ENCODE peak calls at places on chromosomes 4 and X, in six cellular contexts. Z, J, K, O, G and U are unnamed samples.

GRCh38 chr4:168480991-168481588 is 798 bp upstream of the DDX60L start:
- DNase-seq in Z (peak), J (peak), K (peak), O (peak), G (no peak), U (no peak)

GRCh38 chr4:61070269-61070668 is 129.9 kb upstream of the ADGRL3 start:
- DNase-seq in Z (no peak), J (no peak), K (no peak), O (no peak), G (no peak), U (no peak)

GRCh38 chrX:134172588-134173259 is 64.3 kb upstream of the CCDC160 start:
- DNase-seq in Z (no peak), J (peak), K (peak), O (peak), G (no peak), U (no peak)

GRCh38 chr4:187124311-187124710 is 400.7 kb upstream of the FAT1 start:
- DNase-seq in Z (no peak), J (no peak), K (no peak), O (no peak), G (no peak), U (no peak)

GRCh38 chr4:17448689-17449088 is 63.2 kb downstream of the QDPR start:
- DNase-seq in Z (peak), J (no peak), K (no peak), O (no peak), G (no peak), U (no peak)

GRCh38 chrX:48531359-48531954 is 8.1 kb upstream of the TBC1D25 start:
- DNase-seq in Z (peak), J (no peak), K (peak), O (no peak), G (no peak), U (no peak)

GRCh38 chrX:21911481-21911880 is 29.0 kb upstream of the SMS start:
- DNase-seq in Z (no peak), J (no peak), K (no peak), O (no peak), G (no peak), U (no peak)

GRCh38 chr4:118762753-118763477 is 73.0 kb downstream of the SEC24D start:
- DNase-seq in Z (no peak), J (no peak), K (no peak), O (no peak), G (no peak), U (no peak)

GRCh38 chr4:2298548-2298991 is 36.7 kb upstream of the MXD4 start:
- DNase-seq in Z (no peak), J (no peak), K (no peak), O (no peak), G (no peak), U (peak)

GRCh38 chr4:17111959-17112659 is 213.7 kb upstream of the LDB2 start:
- DNase-seq in Z (no peak), J (no peak), K (no peak), O (no peak), G (no peak), U (no peak)

GRCh38 chr4:103915224-103915869 is 195.6 kb upstream of the TACR3 start:
- DNase-seq in Z (no peak), J (no peak), K (peak), O (no peak), G (no peak), U (no peak)

GRCh38 chr4:134628074-134628473 is 426.5 kb upstream of the PABPC4L start:
- DNase-seq in Z (no peak), J (no peak), K (no peak), O (no peak), G (no peak), U (no peak)

GRCh38 chr4:95158045-95158444 is 390.7 kb downstream of the UNC5C start:
- DNase-seq in Z (no peak), J (no peak), K (no peak), O (no peak), G (no peak), U (no peak)

GRCh38 chr4:83011779-83012630 is 1.4 kb upstream of the LIN54 start:
- DNase-seq in Z (peak), J (peak), K (peak), O (peak), G (no peak), U (no peak)

GRCh38 chr4:110472583-110473329 is 3.2 kb upstream of the ENPEP start:
- DNase-seq in Z (no peak), J (no peak), K (no peak), O (no peak), G (no peak), U (no peak)

GRCh38 chr4:35710343-35710742 is 534.0 kb downstream of the ARAP2 start:
- DNase-seq in Z (no peak), J (no peak), K (no peak), O (no peak), G (no peak), U (no peak)

GRCh38 chr4:56828784-56829535 is 7.5 kb upstream of the SPINK2 start:
- DNase-seq in Z (peak), J (no peak), K (no peak), O (no peak), G (no peak), U (no peak)

GRCh38 chr4:154999950-155000578 is 208.4 kb upstream of the NPY2R start:
- DNase-seq in Z (no peak), J (no peak), K (no peak), O (no peak), G (no peak), U (no peak)

GRCh38 chr4:177441061-177441802 is 1.0 kb downstream of the AGA start:
- DNase-seq in Z (peak), J (peak), K (peak), O (no peak), G (no peak), U (no peak)

GRCh38 chr4:37246891-37247290 is 2.3 kb downstream of the NWD2 start:
- DNase-seq in Z (no peak), J (no peak), K (no peak), O (no peak), G (no peak), U (no peak)

GRCh38 chr4:137310593-137311490 is 221.5 kb downstream of the PCDH18 start:
- DNase-seq in Z (peak), J (no peak), K (no peak), O (no peak), G (no peak), U (no peak)

GRCh38 chr4:175633310-175633709 is 178.8 kb downstream of the GPM6A start:
- DNase-seq in Z (no peak), J (no peak), K (no peak), O (no peak), G (no peak), U (no peak)

GRCh38 chr4:180219080-180219479 is 2024.1 kb upstream of the TENM3 start:
- DNase-seq in Z (no peak), J (no peak), K (no peak), O (no peak), G (no peak), U (no peak)

GRCh38 chrX:46965125-46965758 is 53.0 kb downstream of the JADE3 start:
- DNase-seq in Z (peak), J (no peak), K (no peak), O (no peak), G (no peak), U (no peak)

GRCh38 chr4:180827610-180828009 is 1415.6 kb upstream of the TENM3 start:
- DNase-seq in Z (peak), J (no peak), K (no peak), O (no peak), G (no peak), U (no peak)

GRCh38 chr4:134202557-134202956 is 968 bp upstream of the PABPC4L start:
- DNase-seq in Z (no peak), J (no peak), K (no peak), O (no peak), G (no peak), U (no peak)

GRCh38 chr4:138392751-138393308 is 150.7 kb upstream of the SLC7A11 start:
- DNase-seq in Z (no peak), J (no peak), K (no peak), O (no peak), G (no peak), U (no peak)

GRCh38 chr4:151098191-151098590 is 1.2 kb upstream of the RPS3A start:
- DNase-seq in Z (no peak), J (no peak), K (no peak), O (peak), G (no peak), U (no peak)

GRCh38 chr4:140704392-140704955 is 51.7 kb downstream of the TBC1D9 start:
- DNase-seq in Z (no peak), J (no peak), K (no peak), O (no peak), G (no peak), U (no peak)

GRCh38 chr4:153579410-153579809 is 104.7 kb upstream of the TLR2 start:
- DNase-seq in Z (no peak), J (no peak), K (no peak), O (no peak), G (no peak), U (no peak)

GRCh38 chrX:39936886-39937770 is 160.6 kb downstream of the BCOR start:
- DNase-seq in Z (no peak), J (no peak), K (no peak), O (no peak), G (no peak), U (no peak)

GRCh38 chrX:150034788-150035187 is 96.5 kb upstream of the EOLA2 start:
- DNase-seq in Z (no peak), J (no peak), K (no peak), O (no peak), G (no peak), U (no peak)

GRCh38 chrX:125205084-125205917 is 114.4 kb upstream of the TEX13C start:
- DNase-seq in Z (no peak), J (no peak), K (peak), O (peak), G (peak), U (peak)

GRCh38 chr4:186015212-186015817 is 53.6 kb upstream of the TLR3 start:
- DNase-seq in Z (no peak), J (no peak), K (no peak), O (no peak), G (no peak), U (no peak)

GRCh38 chr4:2253160-2254084 is 8.5 kb downstream of the MXD4 start:
- DNase-seq in Z (no peak), J (no peak), K (no peak), O (no peak), G (peak), U (peak)

GRCh38 chr4:65393078-65393477 is 277.2 kb downstream of the EPHA5 start:
- DNase-seq in Z (no peak), J (no peak), K (no peak), O (no peak), G (no peak), U (no peak)

GRCh38 chr4:138103597-138104461 is 138.3 kb downstream of the SLC7A11 start:
- DNase-seq in Z (no peak), J (no peak), K (no peak), O (no peak), G (no peak), U (no peak)

DNA sequence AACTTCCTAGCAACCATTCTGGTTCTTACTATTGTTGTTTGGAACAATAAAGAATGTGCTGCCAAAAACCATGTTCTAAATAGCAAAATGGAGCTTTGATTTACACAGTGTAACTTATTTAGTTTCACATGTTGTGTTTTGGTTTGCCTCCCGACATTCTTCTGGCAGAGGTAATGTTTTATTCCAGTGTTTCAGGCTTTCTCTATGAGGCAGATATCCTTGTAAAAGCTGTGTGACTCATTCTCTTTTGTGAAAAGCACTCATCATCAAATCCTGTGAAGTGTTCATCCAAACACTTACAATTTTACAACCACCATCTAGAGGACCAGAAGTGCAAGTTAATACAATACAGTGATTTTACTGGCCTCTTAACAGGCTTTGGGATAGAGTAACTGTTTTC is 219.0 kb upstream of the GIMD1 start:
- DNase-seq in Z (peak), J (no peak), K (peak), O (no peak), G (no peak), U (no peak)
- H3K4me3 ChIP-seq in Z (no peak), J (no peak), K (no peak), O (no peak), G (no peak), U (no peak)

GRCh38 chr4:25965629-25966028 is 51.6 kb downstream of the SMIM20 start:
- DNase-seq in Z (no peak), J (no peak), K (no peak), O (no peak), G (no peak), U (no peak)
- H3K27ac ChIP-seq in Z (peak), J (no peak), K (no peak), O (no peak), G (no peak), U (no peak)

GRCh38 chr4:104964387-104965175 is 182.1 kb upstream of the TET2 start:
- DNase-seq in Z (no peak), J (no peak), K (no peak), O (no peak), G (no peak), U (no peak)

GRCh38 chr4:104971458-104971857 is 175.2 kb upstream of the TET2 start:
- DNase-seq in Z (no peak), J (no peak), K (no peak), O (no peak), G (no peak), U (no peak)

GRCh38 chr4:104969394-104970066 is 177.1 kb upstream of the TET2 start:
- DNase-seq in Z (no peak), J (no peak), K (no peak), O (no peak), G (no peak), U (no peak)

GRCh38 chr4:104966349-104967033 is 180.2 kb upstream of the TET2 start:
- DNase-seq in Z (no peak), J (no peak), K (no peak), O (no peak), G (no peak), U (no peak)

GRCh38 chr4:104967034-104967401 is 179.7 kb upstream of the TET2 start:
- DNase-seq in Z (no peak), J (no peak), K (no peak), O (no peak), G (no peak), U (no peak)
- H3K4me3 ChIP-seq in Z (no peak), J (no peak), K (no peak), O (no peak), G (no peak), U (peak)

GRCh38 chrX:20514358-20514757 is 247.6 kb upstream of the RPS6KA3 start:
- DNase-seq in Z (peak), J (no peak), K (peak), O (no peak), G (no peak), U (no peak)

GRCh38 chrX:20513185-20513584 is 246.5 kb upstream of the RPS6KA3 start:
- DNase-seq in Z (no peak), J (no peak), K (no peak), O (no peak), G (no peak), U (no peak)

GRCh38 chrX:20517565-20517964 is 250.9 kb upstream of the RPS6KA3 start:
- DNase-seq in Z (peak), J (no peak), K (no peak), O (no peak), G (no peak), U (no peak)

GRCh38 chrX:20519077-20519617 is 252.4 kb upstream of the RPS6KA3 start:
- DNase-seq in Z (no peak), J (no peak), K (no peak), O (no peak), G (no peak), U (no peak)

DNA sequence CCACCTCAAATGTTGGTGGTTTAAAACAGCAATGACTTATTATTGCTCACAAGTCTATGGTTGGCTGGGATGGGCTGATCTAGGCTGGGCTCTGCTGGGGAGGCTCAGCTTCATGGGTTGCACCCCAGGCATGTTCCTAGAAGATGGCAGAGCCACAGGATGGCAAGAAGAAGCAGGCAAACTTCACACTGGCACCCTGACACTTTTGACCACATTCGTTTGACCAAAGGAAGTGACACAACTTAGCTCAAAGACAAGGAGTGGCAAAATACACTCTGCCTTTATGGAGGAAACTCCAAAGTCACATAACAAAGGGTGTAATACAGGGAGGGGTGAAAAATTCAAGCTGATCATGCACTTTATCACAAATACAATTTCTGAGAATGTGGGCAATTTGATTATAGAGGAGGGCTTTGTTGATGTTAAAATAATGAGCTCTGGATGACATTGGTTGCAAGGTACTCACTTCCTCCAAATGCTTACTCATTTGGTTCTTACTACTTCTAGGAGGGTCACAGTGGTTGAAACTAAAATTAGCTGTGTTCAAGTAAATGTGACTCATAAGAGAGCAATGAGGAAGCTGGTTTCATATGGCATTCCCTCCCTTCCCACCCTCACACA is 249.2 kb upstream of the RPS6KA3 start:
- DNase-seq in Z (peak), J (no peak), K (peak), O (no peak), G (no peak), U (no peak)
- H3K27ac ChIP-seq in Z (peak), J (no peak), K (peak), O (no peak), G (no peak), U (no peak)

DNA sequence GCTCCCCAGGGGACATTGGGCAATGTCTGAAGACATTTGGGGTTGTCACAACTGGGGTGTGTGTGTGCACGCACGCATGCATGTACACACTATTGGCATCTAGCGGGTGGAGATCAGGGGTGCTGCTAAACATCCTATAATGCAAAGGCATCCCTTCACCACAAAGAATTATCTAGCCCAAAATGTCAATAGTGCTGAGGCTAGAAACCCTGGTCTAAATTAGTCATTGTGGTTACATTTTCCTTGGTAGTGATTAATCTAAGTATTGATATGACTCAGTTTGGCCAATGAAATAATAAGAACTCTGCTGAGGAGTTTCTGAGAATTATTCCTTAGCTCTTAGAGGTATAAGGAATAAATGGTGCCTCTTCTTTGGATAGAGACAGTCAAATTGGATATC is 200.2 kb downstream of the CLCN4 start:
- DNase-seq in Z (peak), J (no peak), K (no peak), O (no peak), G (no peak), U (no peak)
- H3K4me3 ChIP-seq in Z (no peak), J (no peak), K (no peak), O (no peak), G (no peak), U (no peak)

DNA sequence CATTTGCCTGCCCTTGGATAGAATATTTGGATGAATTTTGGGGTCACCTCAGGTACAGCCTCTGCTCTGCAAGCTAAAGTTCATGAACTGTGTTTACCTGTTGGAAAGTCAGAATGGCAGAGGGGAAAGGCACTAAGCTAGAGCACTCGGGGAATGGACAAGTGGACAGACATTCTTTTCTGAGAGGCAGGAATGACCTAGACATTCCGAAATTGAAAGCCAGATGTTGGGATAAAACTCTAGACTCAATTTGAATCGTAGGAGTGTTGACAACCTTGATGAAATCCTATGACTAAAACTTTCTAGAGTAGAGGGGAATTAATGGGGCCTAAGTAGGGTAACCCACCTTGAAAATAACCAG is 56.1 kb downstream of the LUZP4 start:
- DNase-seq in Z (no peak), J (no peak), K (no peak), O (no peak), G (no peak), U (no peak)
- H3K27ac ChIP-seq in Z (peak), J (no peak), K (peak), O (peak), G (peak), U (peak)